ENCODE peak calls at places on chromosomes 1 and 21, in ten cellular contexts. One of them, this sample, is unnamed.

GRCh38 chr1:167765496-167765895 is 43.7 kb downstream of the MPZL1 start:
- DNase-seq in HepG2: no peak
- DNase-seq in Peyer's patch: no peak
- DNase-seq in HCT116: no peak
- DNase-seq in breast epithelium: no peak
- DNase-seq in body of pancreas: no peak
- DNase-seq in GM23338: no peak
- DNase-seq in upper lobe of right lung: no peak
- DNase-seq in left ventricle myocardium inferior: no peak
- DNase-seq in epithelial cell of esophagus: no peak
- DNase-seq in this sample: no peak

GRCh38 chr1:64229307-64229706 is 25.9 kb downstream of the UBE2U start:
- DNase-seq in HepG2: no peak
- DNase-seq in Peyer's patch: no peak
- DNase-seq in HCT116: no peak
- DNase-seq in breast epithelium: no peak
- DNase-seq in body of pancreas: no peak
- DNase-seq in GM23338: no peak
- DNase-seq in upper lobe of right lung: no peak
- DNase-seq in left ventricle myocardium inferior: no peak
- DNase-seq in epithelial cell of esophagus: no peak
- DNase-seq in this sample: no peak

GRCh38 chr1:112358798-112359408 is 37.1 kb upstream of the CTTNBP2NL start:
- DNase-seq in HepG2: peak
- DNase-seq in Peyer's patch: peak
- DNase-seq in HCT116: peak
- DNase-seq in breast epithelium: peak
- DNase-seq in body of pancreas: peak
- DNase-seq in GM23338: peak
- DNase-seq in upper lobe of right lung: peak
- DNase-seq in left ventricle myocardium inferior: peak
- DNase-seq in epithelial cell of esophagus: peak
- DNase-seq in this sample: peak

GRCh38 chr1:165610866-165611265 is 20.2 kb upstream of the MGST3 start:
- DNase-seq in HepG2: no peak
- DNase-seq in Peyer's patch: no peak
- DNase-seq in HCT116: no peak
- DNase-seq in breast epithelium: no peak
- DNase-seq in body of pancreas: no peak
- DNase-seq in GM23338: no peak
- DNase-seq in upper lobe of right lung: no peak
- DNase-seq in left ventricle myocardium inferior: no peak
- DNase-seq in epithelial cell of esophagus: peak
- DNase-seq in this sample: no peak

GRCh38 chr1:39957299-39958020 is 2.5 kb downstream of the MFSD2A start:
- DNase-seq in HepG2: no peak
- DNase-seq in Peyer's patch: no peak
- DNase-seq in HCT116: no peak
- DNase-seq in breast epithelium: no peak
- DNase-seq in body of pancreas: no peak
- DNase-seq in GM23338: no peak
- DNase-seq in upper lobe of right lung: no peak
- DNase-seq in left ventricle myocardium inferior: no peak
- DNase-seq in epithelial cell of esophagus: peak
- DNase-seq in this sample: no peak

GRCh38 chr1:27382950-27383627 is at the start of gene CD164L2:
- DNase-seq in HepG2: no peak
- DNase-seq in Peyer's patch: peak
- DNase-seq in HCT116: no peak
- DNase-seq in breast epithelium: peak
- DNase-seq in body of pancreas: peak
- DNase-seq in GM23338: peak
- DNase-seq in upper lobe of right lung: peak
- DNase-seq in left ventricle myocardium inferior: no peak
- DNase-seq in epithelial cell of esophagus: peak
- DNase-seq in this sample: no peak

GRCh38 chr1:116008651-116009380 is 32.5 kb downstream of the SLC22A15 start:
- DNase-seq in HepG2: no peak
- DNase-seq in Peyer's patch: no peak
- DNase-seq in HCT116: no peak
- DNase-seq in breast epithelium: no peak
- DNase-seq in body of pancreas: peak
- DNase-seq in GM23338: no peak
- DNase-seq in upper lobe of right lung: no peak
- DNase-seq in left ventricle myocardium inferior: peak
- DNase-seq in epithelial cell of esophagus: no peak
- DNase-seq in this sample: no peak

GRCh38 chr1:95653598-95653997 is 419.6 kb downstream of the RWDD3 start:
- DNase-seq in HepG2: no peak
- DNase-seq in Peyer's patch: no peak
- DNase-seq in HCT116: no peak
- DNase-seq in breast epithelium: no peak
- DNase-seq in body of pancreas: no peak
- DNase-seq in GM23338: no peak
- DNase-seq in upper lobe of right lung: no peak
- DNase-seq in left ventricle myocardium inferior: no peak
- DNase-seq in epithelial cell of esophagus: no peak
- DNase-seq in this sample: no peak

GRCh38 chr1:172497230-172497629 is 35.7 kb upstream of the SUCO start:
- DNase-seq in HepG2: peak
- DNase-seq in Peyer's patch: no peak
- DNase-seq in HCT116: no peak
- DNase-seq in breast epithelium: peak
- DNase-seq in body of pancreas: peak
- DNase-seq in GM23338: peak
- DNase-seq in upper lobe of right lung: no peak
- DNase-seq in left ventricle myocardium inferior: no peak
- DNase-seq in epithelial cell of esophagus: peak
- DNase-seq in this sample: no peak

GRCh38 chr1:183685112-183685713 is 32.1 kb upstream of the APOBEC4 start:
- DNase-seq in HepG2: peak
- DNase-seq in Peyer's patch: peak
- DNase-seq in HCT116: peak
- DNase-seq in breast epithelium: no peak
- DNase-seq in body of pancreas: peak
- DNase-seq in GM23338: peak
- DNase-seq in upper lobe of right lung: no peak
- DNase-seq in left ventricle myocardium inferior: no peak
- DNase-seq in epithelial cell of esophagus: peak
- DNase-seq in this sample: no peak

GRCh38 chr1:98034505-98034904 is 113.7 kb upstream of the DPYD start:
- DNase-seq in HepG2: no peak
- DNase-seq in Peyer's patch: no peak
- DNase-seq in HCT116: no peak
- DNase-seq in breast epithelium: no peak
- DNase-seq in body of pancreas: no peak
- DNase-seq in GM23338: no peak
- DNase-seq in upper lobe of right lung: no peak
- DNase-seq in left ventricle myocardium inferior: no peak
- DNase-seq in epithelial cell of esophagus: peak
- DNase-seq in this sample: no peak

GRCh38 chr1:27129225-27129624 is 25.7 kb downstream of the SLC9A1 start:
- DNase-seq in HepG2: no peak
- DNase-seq in Peyer's patch: no peak
- DNase-seq in HCT116: no peak
- DNase-seq in breast epithelium: no peak
- DNase-seq in body of pancreas: no peak
- DNase-seq in GM23338: no peak
- DNase-seq in upper lobe of right lung: no peak
- DNase-seq in left ventricle myocardium inferior: no peak
- DNase-seq in epithelial cell of esophagus: no peak
- DNase-seq in this sample: no peak

GRCh38 chr1:245915851-245916250 is 591.2 kb downstream of the SMYD3 start:
- DNase-seq in HepG2: no peak
- DNase-seq in Peyer's patch: no peak
- DNase-seq in HCT116: no peak
- DNase-seq in breast epithelium: no peak
- DNase-seq in body of pancreas: no peak
- DNase-seq in GM23338: no peak
- DNase-seq in upper lobe of right lung: no peak
- DNase-seq in left ventricle myocardium inferior: no peak
- DNase-seq in epithelial cell of esophagus: no peak
- DNase-seq in this sample: no peak

GRCh38 chr1:183871142-183871541 is 66.2 kb downstream of the RGL1 start:
- DNase-seq in HepG2: peak
- DNase-seq in Peyer's patch: no peak
- DNase-seq in HCT116: peak
- DNase-seq in breast epithelium: no peak
- DNase-seq in body of pancreas: no peak
- DNase-seq in GM23338: no peak
- DNase-seq in upper lobe of right lung: no peak
- DNase-seq in left ventricle myocardium inferior: no peak
- DNase-seq in epithelial cell of esophagus: peak
- DNase-seq in this sample: no peak

GRCh38 chr21:35382696-35383095 is 333.6 kb upstream of the RUNX1 start:
- DNase-seq in HepG2: no peak
- DNase-seq in Peyer's patch: no peak
- DNase-seq in HCT116: no peak
- DNase-seq in breast epithelium: no peak
- DNase-seq in body of pancreas: no peak
- DNase-seq in GM23338: no peak
- DNase-seq in upper lobe of right lung: no peak
- DNase-seq in left ventricle myocardium inferior: no peak
- DNase-seq in epithelial cell of esophagus: no peak
- DNase-seq in this sample: no peak

GRCh38 chr21:42923553-42924432 is 1.6 kb downstream of the ERVH48-1 start:
- DNase-seq in HepG2: peak
- DNase-seq in Peyer's patch: peak
- DNase-seq in HCT116: peak
- DNase-seq in breast epithelium: peak
- DNase-seq in body of pancreas: peak
- DNase-seq in GM23338: peak
- DNase-seq in upper lobe of right lung: peak
- DNase-seq in left ventricle myocardium inferior: peak
- DNase-seq in epithelial cell of esophagus: peak
- DNase-seq in this sample: no peak

GRCh38 chr1:194698908-194699318 is 1512.5 kb upstream of the B3GALT2 start:
- DNase-seq in HepG2: no peak
- DNase-seq in Peyer's patch: no peak
- DNase-seq in HCT116: no peak
- DNase-seq in breast epithelium: no peak
- DNase-seq in body of pancreas: no peak
- DNase-seq in GM23338: no peak
- DNase-seq in upper lobe of right lung: no peak
- DNase-seq in left ventricle myocardium inferior: no peak
- DNase-seq in epithelial cell of esophagus: no peak
- DNase-seq in this sample: no peak

GRCh38 chr1:157177701-157178380 is 39.6 kb upstream of the ETV3 start:
- DNase-seq in HepG2: no peak
- DNase-seq in Peyer's patch: no peak
- DNase-seq in HCT116: no peak
- DNase-seq in breast epithelium: no peak
- DNase-seq in body of pancreas: no peak
- DNase-seq in GM23338: no peak
- DNase-seq in upper lobe of right lung: no peak
- DNase-seq in left ventricle myocardium inferior: no peak
- DNase-seq in epithelial cell of esophagus: no peak
- DNase-seq in this sample: no peak
- TF ChIP-seq CTCF in HepG2: no peak
- TF ChIP-seq CTCF in Peyer's patch: no peak
- TF ChIP-seq CTCF in HCT116: no peak
- TF ChIP-seq CTCF in breast epithelium: no peak
- TF ChIP-seq CTCF in body of pancreas: no peak
- TF ChIP-seq CTCF in GM23338: no peak
- TF ChIP-seq CTCF in upper lobe of right lung: no peak
- TF ChIP-seq CTCF in left ventricle myocardium inferior: no peak
- TF ChIP-seq CTCF in epithelial cell of esophagus: no peak
- TF ChIP-seq CTCF in this sample: no peak

GRCh38 chr21:19922122-19922521 is 1076.1 kb upstream of the NCAM2 start:
- DNase-seq in HepG2: no peak
- DNase-seq in Peyer's patch: no peak
- DNase-seq in HCT116: no peak
- DNase-seq in breast epithelium: no peak
- DNase-seq in body of pancreas: no peak
- DNase-seq in GM23338: peak
- DNase-seq in upper lobe of right lung: no peak
- DNase-seq in left ventricle myocardium inferior: no peak
- DNase-seq in epithelial cell of esophagus: no peak
- DNase-seq in this sample: no peak
- TF ChIP-seq CTCF in HepG2: no peak
- TF ChIP-seq CTCF in Peyer's patch: no peak
- TF ChIP-seq CTCF in HCT116: no peak
- TF ChIP-seq CTCF in breast epithelium: no peak
- TF ChIP-seq CTCF in body of pancreas: no peak
- TF ChIP-seq CTCF in GM23338: peak
- TF ChIP-seq CTCF in upper lobe of right lung: no peak
- TF ChIP-seq CTCF in left ventricle myocardium inferior: no peak
- TF ChIP-seq CTCF in epithelial cell of esophagus: no peak
- TF ChIP-seq CTCF in this sample: no peak

DNA sequence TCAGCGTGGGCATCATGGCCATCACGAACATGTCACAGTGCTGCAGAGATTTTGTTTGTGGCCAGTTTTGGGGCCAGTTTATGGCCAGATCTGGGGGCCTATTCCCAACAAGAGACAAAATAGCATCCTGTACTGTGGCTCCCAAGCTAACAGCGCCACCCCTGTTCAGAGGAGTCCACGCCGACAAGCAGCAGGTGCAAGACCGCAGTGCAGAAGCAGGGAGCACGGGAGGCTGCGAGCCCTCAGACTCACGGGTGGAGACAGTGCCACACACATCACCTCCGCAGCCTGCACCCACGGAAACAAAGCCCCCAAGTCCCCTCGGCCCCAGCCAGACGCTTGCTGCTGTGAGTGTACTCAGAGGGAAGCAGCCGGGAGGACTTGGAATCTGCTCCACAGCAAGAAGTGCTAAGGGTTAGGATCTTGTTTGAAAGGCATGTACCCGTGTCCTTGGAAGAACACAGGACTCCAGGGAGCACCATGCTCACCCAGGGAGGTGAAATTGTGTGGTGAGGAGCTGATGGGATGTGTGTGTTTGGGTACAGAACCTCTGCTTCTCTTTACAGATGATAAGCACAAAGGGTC is 7.1 kb downstream of the TCP10L start:
- DNase-seq in HepG2: no peak
- DNase-seq in Peyer's patch: no peak
- DNase-seq in HCT116: peak
- DNase-seq in breast epithelium: no peak
- DNase-seq in body of pancreas: no peak
- DNase-seq in GM23338: peak
- DNase-seq in upper lobe of right lung: no peak
- DNase-seq in left ventricle myocardium inferior: no peak
- DNase-seq in epithelial cell of esophagus: peak
- DNase-seq in this sample: no peak
- TF ChIP-seq CTCF in HepG2: peak
- TF ChIP-seq CTCF in Peyer's patch: peak
- TF ChIP-seq CTCF in HCT116: peak
- TF ChIP-seq CTCF in breast epithelium: no peak
- TF ChIP-seq CTCF in body of pancreas: no peak
- TF ChIP-seq CTCF in GM23338: peak
- TF ChIP-seq CTCF in upper lobe of right lung: no peak
- TF ChIP-seq CTCF in left ventricle myocardium inferior: no peak
- TF ChIP-seq CTCF in epithelial cell of esophagus: peak
- TF ChIP-seq CTCF in this sample: no peak

DNA sequence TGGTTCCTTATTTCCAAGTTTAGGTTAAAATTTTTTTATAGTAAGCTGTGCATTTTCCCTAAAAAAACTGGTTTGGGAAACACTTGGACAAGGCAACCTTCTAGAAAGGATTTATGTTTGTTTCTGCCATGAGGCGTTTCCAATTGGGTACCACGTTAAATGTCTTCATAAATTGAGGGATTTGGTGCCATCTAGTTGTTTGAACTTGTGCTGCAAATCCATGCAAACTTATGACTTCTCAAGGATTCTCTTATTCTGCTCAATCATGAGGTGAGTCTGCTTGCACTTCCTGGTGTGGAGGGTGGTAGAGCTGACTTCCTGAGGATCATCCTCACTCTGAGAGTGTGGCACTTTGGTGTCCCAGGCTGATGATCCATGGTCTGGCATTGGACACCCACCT is 123.3 kb downstream of the PCNX2 start:
- DNase-seq in HepG2: peak
- DNase-seq in Peyer's patch: no peak
- DNase-seq in HCT116: peak
- DNase-seq in breast epithelium: no peak
- DNase-seq in body of pancreas: no peak
- DNase-seq in GM23338: peak
- DNase-seq in upper lobe of right lung: no peak
- DNase-seq in left ventricle myocardium inferior: no peak
- DNase-seq in epithelial cell of esophagus: peak
- DNase-seq in this sample: no peak
- TF ChIP-seq CTCF in HepG2: peak
- TF ChIP-seq CTCF in Peyer's patch: peak
- TF ChIP-seq CTCF in HCT116: peak
- TF ChIP-seq CTCF in breast epithelium: no peak
- TF ChIP-seq CTCF in body of pancreas: no peak
- TF ChIP-seq CTCF in GM23338: peak
- TF ChIP-seq CTCF in upper lobe of right lung: peak
- TF ChIP-seq CTCF in left ventricle myocardium inferior: peak
- TF ChIP-seq CTCF in epithelial cell of esophagus: no peak
- TF ChIP-seq CTCF in this sample: no peak